ENCODE peak calls at places on chromosomes 5 and 9, in five cellular contexts. V, H, B, Y and O are unnamed samples.

GRCh38 chr9:6024035-6024554 is 8.7 kb upstream of the RANBP6 start:
- DNase-seq in B (no peak), H (no peak), Y (peak; percentile 49), V (no peak), O (peak; percentile 82)

GRCh38 chr5:159049844-159050318 is 49.8 kb downstream of the EBF1 start:
- DNase-seq in V (no peak), Y (no peak), B (no peak), H (no peak), O (no peak)

GRCh38 chr9:38371495-38371894 is 21.0 kb upstream of the ALDH1B1 start:
- DNase-seq in H (peak; percentile 42), V (peak; percentile 55), B (no peak), Y (peak; percentile 79), O (peak; percentile 83)

GRCh38 chr5:176810687-176811501 is 535 bp downstream of the UNC5A start:
- DNase-seq in V (no peak), Y (peak; percentile 78), B (no peak), H (no peak), O (peak; percentile 80)

GRCh38 chr9:4548796-4549725 is 58.8 kb downstream of the SLC1A1 start:
- DNase-seq in B (no peak), V (peak; percentile 37), H (no peak), Y (no peak), O (peak; percentile 3)

GRCh38 chr5:78666041-78666444 is 17.5 kb upstream of the LHFPL2 start:
- DNase-seq in V (no peak), H (no peak), B (no peak), Y (no peak), O (peak; percentile 12)

GRCh38 chr5:168315416-168315990 is 24.1 kb downstream of the WWC1 start:
- DNase-seq in V (no peak), H (no peak), Y (no peak), B (no peak), O (no peak)

GRCh38 chr9:134462304-134462703 is 136.0 kb downstream of the RXRA start:
- DNase-seq in H (no peak), V (no peak), B (no peak), Y (no peak), O (no peak)

GRCh38 chr5:145920542-145921210 is 15.7 kb upstream of the SH3RF2 start:
- DNase-seq in H (no peak), Y (no peak), V (no peak), B (no peak), O (peak; percentile 7)

GRCh38 chr9:129412814-129413536 is 207.9 kb downstream of the C9orf50 start:
- DNase-seq in B (no peak), H (no peak), Y (peak; percentile 92), V (no peak), O (peak; percentile 92)

GRCh38 chr9:27523141-27523540 is 949 bp upstream of the IFNK start:
- DNase-seq in H (no peak), V (no peak), B (no peak), Y (no peak), O (no peak)

GRCh38 chr9:123111977-123112869 is 78.8 kb downstream of the GPR21 start:
- DNase-seq in Y (no peak), H (no peak), B (no peak), V (no peak), O (peak; percentile 82)